ENCODE peak calls at places on chromosomes 4 and X, in ten cellular contexts. L is NB4, F is fibroblast of mammary gland, A is astrocyte of the spinal cord, E is lower leg skin, M is H9, K is OCI-LY7, R is endodermal cell, G is fibroblast of the aortic adventitia, O is WTC11. J is an unnamed sample.

GRCh38 chr4:26204911-26205368 is 115.9 kb upstream of the RBPJ start:
- DNase-seq in L (peak), F (no peak), A (no peak), E (no peak), M (no peak), K (no peak), R (peak), G (peak), O (peak), J (no peak)

GRCh38 chr4:148693913-148694649 is 251.9 kb upstream of the NR3C2 start:
- DNase-seq in L (no peak), F (no peak), A (no peak), E (no peak), M (no peak), K (no peak), R (no peak), G (no peak), O (no peak), J (no peak)

GRCh38 chrX:21574793-21575192 is 83.3 kb downstream of the KLHL34 start:
- DNase-seq in L (no peak), F (no peak), A (no peak), E (no peak), M (no peak), K (no peak), R (no peak), G (no peak), O (no peak), J (no peak)

GRCh38 chr4:54940996-54941395 is 184.4 kb downstream of the KDR start:
- DNase-seq in L (no peak), F (no peak), A (no peak), E (no peak), M (no peak), K (peak), R (no peak), G (no peak), O (no peak), J (no peak)

GRCh38 chrX:9517062-9517461 is 52.2 kb downstream of the TBL1X start:
- DNase-seq in L (no peak), F (no peak), A (no peak), E (no peak), M (no peak), K (no peak), R (no peak), G (no peak), O (no peak), J (no peak)

GRCh38 chrX:101219840-101220191 is 230 bp downstream of the DRP2 start:
- DNase-seq in L (no peak), F (no peak), A (peak), E (no peak), M (no peak), K (no peak), R (no peak), G (peak), O (no peak), J (peak)

GRCh38 chrX:24253030-24253429 is 60.8 kb downstream of the SUPT20HL2 start:
- DNase-seq in L (no peak), F (no peak), A (no peak), E (no peak), M (no peak), K (no peak), R (no peak), G (no peak), O (no peak), J (no peak)

GRCh38 chr4:25908491-25908901 is 5.5 kb upstream of the SMIM20 start:
- DNase-seq in L (no peak), F (peak), A (peak), E (no peak), M (no peak), K (no peak), R (no peak), G (peak), O (no peak), J (peak)

GRCh38 chrX:16822723-16823122 is 36.5 kb downstream of the TXLNG start:
- DNase-seq in L (no peak), F (peak), A (peak), E (no peak), M (no peak), K (no peak), R (no peak), G (peak), O (no peak), J (no peak)

GRCh38 chrX:40877869-40878268 is 142.5 kb upstream of the MED14 start:
- DNase-seq in L (peak), F (peak), A (peak), E (no peak), M (no peak), K (peak), R (no peak), G (peak), O (no peak), J (peak)

GRCh38 chr4:2285665-2286381 is 23.9 kb upstream of the MXD4 start:
- DNase-seq in L (no peak), F (no peak), A (no peak), E (no peak), M (no peak), K (no peak), R (no peak), G (no peak), O (no peak), J (no peak)

GRCh38 chr4:79662651-79663050 is 254.6 kb upstream of the GK2 start:
- DNase-seq in L (no peak), F (no peak), A (no peak), E (no peak), M (no peak), K (no peak), R (no peak), G (no peak), O (no peak), J (no peak)

GRCh38 chrX:51437521-51437920 is 58.9 kb downstream of the NUDT11 start:
- DNase-seq in L (no peak), F (no peak), A (no peak), E (no peak), M (no peak), K (no peak), R (no peak), G (no peak), O (no peak), J (no peak)

GRCh38 chr4:39636786-39637185 is 1.9 kb downstream of the SMIM14 start:
- DNase-seq in L (peak), F (peak), A (peak), E (no peak), M (no peak), K (no peak), R (no peak), G (peak), O (no peak), J (peak)

GRCh38 chrX:9433596-9433995 is 31.3 kb upstream of the TBL1X start:
- DNase-seq in L (no peak), F (no peak), A (peak), E (no peak), M (no peak), K (no peak), R (no peak), G (no peak), O (no peak), J (no peak)

GRCh38 chrX:11664211-11664888 is 1.4 kb downstream of the ARHGAP6 start:
- DNase-seq in L (no peak), F (no peak), A (peak), E (no peak), M (peak), K (no peak), R (peak), G (no peak), O (peak), J (peak)

GRCh38 chrX:39335447-39336235 is 534.4 kb downstream of the MID1IP1 start:
- DNase-seq in L (no peak), F (no peak), A (no peak), E (peak), M (no peak), K (no peak), R (no peak), G (no peak), O (no peak), J (no peak)

GRCh38 chr4:183797041-183797444 is 108.1 kb upstream of the STOX2 start:
- DNase-seq in L (no peak), F (no peak), A (no peak), E (no peak), M (peak), K (no peak), R (no peak), G (no peak), O (peak), J (no peak)

GRCh38 chrX:154546354-154547244 is at the start of gene G6PD:
- DNase-seq in L (peak), F (peak), A (peak), E (no peak), M (peak), K (peak), R (peak), G (peak), O (peak), J (peak)

GRCh38 chrX:73028876-73029275 is 26.1 kb downstream of the PABPC1L2B start:
- DNase-seq in L (no peak), F (no peak), A (no peak), E (no peak), M (no peak), K (no peak), R (peak), G (no peak), O (no peak), J (no peak)

GRCh38 chr4:991451-992296 is 1.5 kb downstream of the SLC26A1 start:
- DNase-seq in L (no peak), F (no peak), A (no peak), E (no peak), M (no peak), K (no peak), R (no peak), G (no peak), O (no peak), J (no peak)

GRCh38 chr4:153476829-153477574 is 10.8 kb downstream of the TMEM131L start:
- DNase-seq in L (no peak), F (no peak), A (no peak), E (no peak), M (no peak), K (no peak), R (peak), G (no peak), O (no peak), J (no peak)

GRCh38 chrX:72620550-72621145 is 48.0 kb upstream of the HDAC8 start:
- DNase-seq in L (peak), F (peak), A (peak), E (peak), M (no peak), K (no peak), R (no peak), G (peak), O (no peak), J (peak)

GRCh38 chr4:89708903-89709361 is 128.0 kb downstream of the SNCA start:
- DNase-seq in L (no peak), F (no peak), A (peak), E (no peak), M (no peak), K (no peak), R (no peak), G (peak), O (no peak), J (peak)

GRCh38 chrX:134024686-134025377 is 39.4 kb upstream of the GPC3 start:
- DNase-seq in L (no peak), F (no peak), A (no peak), E (no peak), M (no peak), K (no peak), R (no peak), G (no peak), O (no peak), J (no peak)

GRCh38 chr4:10006236-10006603 is 15.1 kb downstream of the SLC2A9 start:
- DNase-seq in L (peak), F (peak), A (peak), E (peak), M (no peak), K (peak), R (no peak), G (peak), O (no peak), J (peak)

GRCh38 chrX:17052776-17053175 is 106.3 kb downstream of the REPS2 start:
- DNase-seq in L (no peak), F (no peak), A (no peak), E (no peak), M (no peak), K (no peak), R (no peak), G (peak), O (no peak), J (no peak)

GRCh38 chr4:83646538-83646937 is 110.6 kb downstream of the GPAT3 start:
- DNase-seq in L (no peak), F (no peak), A (no peak), E (no peak), M (no peak), K (no peak), R (no peak), G (no peak), O (no peak), J (no peak)

GRCh38 chrX:74421181-74422028 is at the start of gene SLC16A2:
- DNase-seq in L (peak), F (peak), A (peak), E (peak), M (peak), K (no peak), R (peak), G (peak), O (peak), J (peak)

GRCh38 chr4:118994030-118994429 is 105.4 kb downstream of the SYNPO2 start:
- DNase-seq in L (no peak), F (peak), A (no peak), E (no peak), M (no peak), K (no peak), R (no peak), G (no peak), O (no peak), J (peak)

GRCh38 chr4:184745747-184746531 is 12.0 kb upstream of the CENPU start:
- DNase-seq in L (peak), F (peak), A (peak), E (peak), M (peak), K (peak), R (peak), G (peak), O (peak), J (peak)

GRCh38 chrX:110341189-110342035 is 17.2 kb upstream of the RTL9 start:
- DNase-seq in L (peak), F (peak), A (peak), E (peak), M (no peak), K (peak), R (no peak), G (peak), O (no peak), J (peak)

GRCh38 chrX:110346681-110347080 is 12.0 kb upstream of the RTL9 start:
- DNase-seq in L (no peak), F (no peak), A (no peak), E (peak), M (peak), K (no peak), R (peak), G (peak), O (peak), J (peak)
- TF ChIP-seq CTCF in L (no peak), F (no peak), A (no peak), E (no peak), M (no peak), K (no peak), R (peak), G (peak), O (no peak), J (peak)

GRCh38 chr4:106695846-106696245 is 327.3 kb upstream of the GIMD1 start:
- DNase-seq in L (no peak), F (no peak), A (no peak), E (no peak), M (no peak), K (no peak), R (no peak), G (peak), O (no peak), J (no peak)

GRCh38 chr4:106690487-106690886 is 321.9 kb upstream of the GIMD1 start:
- DNase-seq in L (peak), F (peak), A (peak), E (no peak), M (no peak), K (no peak), R (no peak), G (peak), O (no peak), J (peak)

GRCh38 chr4:106687026-106687425 is 318.4 kb upstream of the GIMD1 start:
- DNase-seq in L (no peak), F (peak), A (no peak), E (no peak), M (no peak), K (no peak), R (no peak), G (peak), O (no peak), J (peak)

GRCh38 chr4:106694232-106694631 is 325.7 kb upstream of the GIMD1 start:
- DNase-seq in L (no peak), F (no peak), A (no peak), E (no peak), M (no peak), K (no peak), R (no peak), G (no peak), O (no peak), J (no peak)

DNA sequence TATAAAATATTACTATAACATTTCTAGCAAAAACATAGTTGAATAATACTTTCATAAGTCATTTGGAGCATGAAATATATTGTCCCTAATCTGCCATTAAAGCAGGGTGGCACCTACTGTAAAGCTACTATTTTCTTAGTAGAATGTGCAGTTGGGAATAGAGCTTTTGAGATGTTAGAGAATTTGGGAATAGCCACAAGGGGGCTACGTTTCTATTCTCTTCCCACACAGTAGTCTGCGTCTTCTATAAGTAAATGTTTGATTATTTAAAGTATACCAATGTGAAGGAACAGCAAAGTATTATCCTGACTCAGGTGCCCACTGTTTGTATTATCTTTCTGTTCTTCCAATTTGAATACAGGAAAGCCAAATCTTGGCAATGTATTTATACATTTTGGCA is 323.2 kb upstream of the GIMD1 start:
- DNase-seq in L (no peak), F (peak), A (peak), E (no peak), M (no peak), K (no peak), R (no peak), G (no peak), O (no peak), J (no peak)
- TF ChIP-seq CTCF in L (no peak), F (peak), A (peak), E (no peak), M (peak), K (no peak), R (peak), G (peak), O (no peak), J (peak)

GRCh38 chr4:125658773-125659172 is 344.0 kb downstream of the FAT4 start:
- DNase-seq in L (no peak), F (no peak), A (no peak), E (no peak), M (no peak), K (no peak), R (no peak), G (no peak), O (no peak), J (no peak)
- TF ChIP-seq CTCF in L (no peak), F (no peak), A (no peak), E (no peak), M (no peak), K (no peak), R (no peak), G (no peak), O (no peak), J (no peak)

GRCh38 chrX:53246231-53246630 is 21.2 kb upstream of the KDM5C start:
- DNase-seq in L (no peak), F (no peak), A (no peak), E (no peak), M (no peak), K (no peak), R (no peak), G (no peak), O (no peak), J (no peak)

GRCh38 chrX:53241558-53241957 is 16.6 kb upstream of the KDM5C start:
- DNase-seq in L (peak), F (no peak), A (no peak), E (no peak), M (no peak), K (no peak), R (no peak), G (no peak), O (no peak), J (no peak)

GRCh38 chrX:53247928-53248327 is 22.9 kb upstream of the KDM5C start:
- DNase-seq in L (no peak), F (no peak), A (no peak), E (no peak), M (no peak), K (no peak), R (no peak), G (no peak), O (no peak), J (no peak)

GRCh38 chrX:53242310-53242709 is 17.3 kb upstream of the KDM5C start:
- DNase-seq in L (no peak), F (no peak), A (no peak), E (no peak), M (no peak), K (no peak), R (no peak), G (no peak), O (no peak), J (no peak)

GRCh38 chrX:53244610-53245009 is 19.6 kb upstream of the KDM5C start:
- DNase-seq in L (no peak), F (no peak), A (no peak), E (no peak), M (no peak), K (no peak), R (no peak), G (no peak), O (no peak), J (no peak)
- TF ChIP-seq CTCF in L (no peak), F (peak), A (peak), E (no peak), M (peak), K (peak), R (peak), G (peak), O (no peak), J (peak)

GRCh38 chrX:48648299-48648698 is 35.3 kb upstream of the WAS start:
- DNase-seq in L (peak), F (peak), A (peak), E (peak), M (peak), K (peak), R (peak), G (peak), O (peak), J (peak)
- TF ChIP-seq CTCF in L (peak), F (peak), A (peak), E (no peak), M (peak), K (peak), R (peak), G (peak), O (no peak), J (no peak)

J was measured in fibroblast of villous mesenchyme.